ENCODE peak calls at places on chromosome 6, in seven cellular contexts. D, F, O, Z, I, H and U are unnamed samples.

GRCh38 chr6:21679761-21680265 is 86.3 kb downstream of the SOX4 start:
- DNase-seq in D (no peak), I (no peak), H (no peak), O (peak), Z (no peak), F (no peak), U (no peak)

GRCh38 chr6:35725721-35726438 is 11.0 kb upstream of the ARMC12 start:
- DNase-seq in D (no peak), F (no peak), O (peak), Z (peak), I (no peak), H (peak), U (no peak)

GRCh38 chr6:170087946-170088348 is 202.9 kb downstream of the DLL1 start:
- DNase-seq in H (no peak), O (no peak), F (peak), D (no peak), I (peak), Z (no peak), U (peak)

GRCh38 chr6:163971841-163972838 is 557.6 kb downstream of the QKI start:
- DNase-seq in D (peak), Z (no peak), I (no peak), H (no peak), F (no peak), O (no peak), U (no peak)

GRCh38 chr6:116268589-116269293 is 11.0 kb downstream of the TSPYL1 start:
- DNase-seq in I (no peak), H (no peak), Z (no peak), O (peak), F (peak), D (peak), U (no peak)

GRCh38 chr6:85945454-85946185 is 302.9 kb upstream of the SYNCRIP start:
- DNase-seq in F (no peak), D (no peak), O (no peak), H (no peak), I (no peak), Z (no peak), U (no peak)

GRCh38 chr6:6694825-6695710 is 106.5 kb downstream of the LY86 start:
- DNase-seq in O (peak), I (peak), F (no peak), Z (peak), D (peak), H (no peak), U (no peak)

GRCh38 chr6:163897030-163897429 is 482.5 kb downstream of the QKI start:
- DNase-seq in D (no peak), H (no peak), F (no peak), I (no peak), Z (no peak), O (peak), U (no peak)

GRCh38 chr6:45643136-45643535 is 265.4 kb upstream of the SUPT3H start:
- DNase-seq in Z (no peak), D (no peak), O (no peak), H (no peak), I (no peak), F (no peak), U (no peak)

GRCh38 chr6:168284187-168284586 is 35.4 kb downstream of the DACT2 start:
- DNase-seq in F (no peak), Z (no peak), D (no peak), I (no peak), O (no peak), H (no peak), U (no peak)

GRCh38 chr6:53734473-53735299 is 60.1 kb upstream of the LRRC1 start:
- DNase-seq in H (no peak), O (peak), D (peak), Z (peak), F (no peak), I (no peak), U (no peak)

GRCh38 chr6:5636210-5637030 is 370.3 kb downstream of the NRN1 start:
- DNase-seq in D (peak), O (no peak), I (no peak), F (no peak), Z (no peak), H (no peak), U (no peak)

GRCh38 chr6:30703011-30703410 is 12.2 kb upstream of the NRM start:
- DNase-seq in O (no peak), I (no peak), Z (no peak), D (no peak), H (no peak), F (no peak), U (no peak)

GRCh38 chr6:11033825-11034224 is 10.3 kb downstream of the ELOVL2 start:
- DNase-seq in H (no peak), Z (no peak), I (no peak), D (no peak), O (peak), F (no peak), U (no peak)

GRCh38 chr6:163867518-163868292 is 453.2 kb downstream of the QKI start:
- DNase-seq in F (no peak), H (no peak), D (peak), I (no peak), O (no peak), Z (no peak), U (no peak)

GRCh38 chr6:145829102-145829501 is 14.5 kb upstream of the FBXO30 start:
- DNase-seq in I (no peak), D (peak), F (no peak), O (no peak), Z (peak), H (no peak), U (no peak)

GRCh38 chr6:96777113-96777512 is 60.2 kb downstream of the GPR63 start:
- DNase-seq in I (no peak), F (no peak), O (no peak), H (no peak), Z (no peak), D (no peak), U (no peak)

GRCh38 chr6:39642300-39642699 is 82.9 kb downstream of the KIF6 start:
- DNase-seq in F (no peak), D (peak), O (no peak), H (no peak), Z (no peak), I (no peak), U (no peak)

GRCh38 chr6:39266375-39266774 is 37.1 kb upstream of the KCNK5 start:
- DNase-seq in I (no peak), D (no peak), F (no peak), Z (no peak), H (no peak), O (no peak), U (no peak)

GRCh38 chr6:14951704-14952103 is 294.2 kb upstream of the JARID2 start:
- DNase-seq in Z (no peak), O (no peak), H (no peak), F (no peak), D (no peak), I (no peak), U (no peak)

GRCh38 chr6:36840471-36841461 is 1.5 kb upstream of the CPNE5 start:
- DNase-seq in Z (no peak), H (peak), F (peak), O (no peak), I (no peak), D (peak), U (no peak)

GRCh38 chr6:166955865-166956443 is 396 bp downstream of the RNASET2 start:
- DNase-seq in D (peak), I (no peak), Z (no peak), H (no peak), O (no peak), F (no peak), U (no peak)

DNA sequence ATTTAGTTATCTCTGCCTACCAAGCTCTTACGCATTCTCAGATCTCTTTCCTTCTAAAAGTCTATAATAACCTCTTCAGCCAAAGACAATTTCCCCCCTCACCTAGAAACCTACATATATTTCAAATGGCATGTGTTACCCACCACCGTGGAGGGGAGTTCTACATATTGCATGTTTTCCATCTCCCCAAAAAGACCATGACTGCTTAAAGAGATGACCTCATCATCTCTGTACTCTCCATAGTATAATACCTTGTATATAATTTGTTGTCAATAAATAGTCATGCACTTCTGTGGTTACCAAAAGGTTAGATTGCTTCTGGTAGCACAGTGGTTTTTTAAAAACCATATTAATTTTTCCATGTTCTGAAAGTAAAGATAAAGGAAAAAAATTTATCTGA is 148.4 kb downstream of the TBX18 start:
- DNase-seq in Z (no peak), O (no peak), D (no peak), H (no peak), F (no peak), I (no peak), U (no peak)
- H3K27ac ChIP-seq in Z (no peak), O (no peak), D (no peak), H (no peak), F (no peak), I (no peak), U (no peak)

GRCh38 chr6:3229566-3230274 is 2.3 kb upstream of the TUBB2B start:
- DNase-seq in D (peak), O (no peak), F (no peak), Z (no peak), H (no peak), I (no peak), U (no peak)

GRCh38 chr6:3228046-3228671 is 706 bp upstream of the TUBB2B start:
- DNase-seq in Z (no peak), I (no peak), O (no peak), H (no peak), D (peak), F (no peak), U (no peak)

GRCh38 chr6:3227363-3228045 is at the start of gene TUBB2B:
- DNase-seq in O (no peak), D (peak), Z (no peak), I (no peak), H (peak), F (no peak), U (no peak)

GRCh38 chr6:3228791-3229565 is 1.5 kb upstream of the TUBB2B start:
- DNase-seq in O (no peak), Z (no peak), H (no peak), I (no peak), F (peak), D (peak), U (no peak)

GRCh38 chr6:3226422-3227362 is 761 bp downstream of the TUBB2B start:
- DNase-seq in Z (no peak), D (peak), F (no peak), H (peak), O (no peak), I (no peak), U (no peak)
- H3K4me3 ChIP-seq in Z (peak), D (peak), F (peak), H (peak), O (no peak), I (peak), U (peak)

GRCh38 chr6:125819927-125820326 is 29.2 kb downstream of the NCOA7 start:
- DNase-seq in O (no peak), F (no peak), I (no peak), D (no peak), Z (no peak), H (no peak), U (no peak)
- H3K27ac ChIP-seq in O (no peak), F (no peak), I (no peak), D (no peak), Z (no peak), H (peak), U (no peak)

DNA sequence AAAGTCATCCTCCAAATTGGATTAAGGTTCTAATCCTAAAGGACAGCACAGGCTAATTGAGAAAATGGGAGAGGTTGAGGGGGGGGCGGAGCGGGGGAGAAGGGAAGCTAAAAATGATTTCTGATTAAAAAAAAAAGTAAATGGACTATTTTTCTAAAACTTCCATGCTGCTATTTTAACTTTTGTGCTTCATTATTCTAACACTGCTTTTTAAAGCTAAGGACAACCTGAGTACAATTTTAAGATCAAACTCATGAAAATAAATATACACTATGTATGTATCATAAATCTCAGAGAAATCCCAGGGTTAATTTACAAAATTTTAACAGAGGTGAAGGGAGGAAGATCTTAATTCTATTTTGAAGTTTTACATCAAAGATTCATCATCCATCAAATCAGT is 4.4 kb downstream of the MAN1A1 start:
- DNase-seq in F (no peak), I (no peak), D (no peak), O (no peak), H (no peak), Z (no peak), U (no peak)
- H3K4me3 ChIP-seq in F (no peak), I (no peak), D (no peak), O (no peak), H (no peak), Z (peak), U (no peak)

DNA sequence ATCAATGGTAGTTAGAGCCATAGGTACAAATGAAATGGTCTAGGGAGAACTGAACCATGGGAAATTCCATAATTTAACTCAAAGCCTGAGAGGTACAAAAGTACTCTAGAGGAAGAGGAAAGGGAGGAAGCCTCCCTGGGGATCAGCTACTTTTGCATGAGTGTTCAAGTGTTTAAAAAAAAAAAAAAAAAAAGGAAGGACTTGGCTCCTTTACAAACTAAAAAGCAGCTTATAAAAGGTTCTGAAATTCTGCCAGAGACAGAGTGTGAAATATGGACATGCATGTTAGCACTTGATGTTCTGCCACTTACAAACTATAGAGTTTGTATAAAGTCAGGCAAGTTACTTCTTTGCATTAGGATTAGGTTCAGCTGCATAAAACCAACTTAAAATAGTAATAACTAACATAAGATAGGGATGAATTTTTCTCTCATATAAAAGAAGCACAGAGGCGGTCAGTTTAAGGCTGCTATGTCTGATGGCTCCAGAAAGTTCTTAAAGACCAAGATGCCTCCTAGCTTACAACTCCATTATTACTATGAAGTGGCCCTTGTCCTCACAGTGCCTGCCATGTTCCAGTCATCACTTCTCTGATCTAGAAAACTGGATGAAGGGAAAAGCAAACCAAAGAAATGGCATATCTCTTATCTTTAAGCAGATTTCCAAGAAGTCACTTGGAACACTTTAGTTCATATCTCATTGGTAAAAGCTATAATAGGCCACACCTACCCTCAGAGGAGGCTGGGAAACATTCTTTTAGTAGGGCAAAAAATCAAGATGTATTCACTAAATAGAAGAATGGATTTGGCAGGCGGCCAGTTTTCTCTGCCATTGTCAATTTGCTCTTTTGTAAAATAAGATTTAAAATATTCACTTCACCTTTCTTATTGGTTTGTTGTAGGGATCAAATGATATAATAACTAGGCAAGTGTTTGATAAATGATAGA is 289.7 kb downstream of the TBC1D7 start:
- DNase-seq in D (no peak), Z (peak), F (no peak), I (no peak), H (no peak), O (no peak), U (no peak)
- H3K27ac ChIP-seq in D (no peak), Z (peak), F (no peak), I (no peak), H (peak), O (no peak), U (no peak)

DNA sequence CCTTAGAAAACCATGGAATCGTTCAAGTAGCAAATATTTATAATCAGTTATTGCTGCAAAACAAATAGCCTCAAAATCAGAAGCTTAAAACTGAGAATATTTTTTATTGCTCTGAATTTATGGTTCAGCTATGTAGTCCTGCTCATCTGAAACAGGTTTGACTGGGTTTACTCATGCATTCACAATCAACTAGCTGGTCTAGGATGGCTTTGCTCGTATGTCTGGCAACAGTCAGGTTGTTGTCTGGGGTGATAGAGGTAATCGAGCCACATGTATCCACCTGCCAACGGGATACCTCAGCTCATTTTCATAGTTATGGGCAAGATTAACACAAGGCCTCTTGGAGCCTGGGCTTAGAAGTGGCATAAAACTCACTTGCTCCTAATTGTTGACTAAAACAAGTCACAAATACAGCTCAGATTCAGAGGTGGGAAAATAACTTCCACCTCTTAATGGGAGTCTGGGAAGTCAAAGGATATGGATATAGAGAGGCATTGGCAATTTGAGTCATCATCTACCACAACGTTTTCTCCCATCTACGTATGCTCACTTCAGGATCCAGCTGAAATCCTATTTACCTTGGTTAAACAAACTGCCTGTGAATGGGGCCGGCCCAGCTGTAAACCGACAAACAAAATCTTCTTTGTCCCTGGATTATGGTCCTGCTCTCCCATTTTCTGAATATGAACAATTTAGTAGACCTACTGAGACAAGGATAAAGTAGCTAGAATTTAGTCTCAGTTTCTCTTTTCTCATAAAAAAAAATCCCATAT is 54.5 kb upstream of the TENT5A start:
- DNase-seq in F (no peak), H (no peak), I (no peak), O (no peak), D (no peak), Z (no peak), U (no peak)
- H3K4me3 ChIP-seq in F (no peak), H (no peak), I (no peak), O (no peak), D (no peak), Z (no peak), U (no peak)

GRCh38 chr6:137519629-137520176 is 25.5 kb upstream of the OLIG3 start:
- DNase-seq in I (no peak), F (no peak), Z (no peak), D (peak), H (no peak), O (no peak), U (no peak)

GRCh38 chr6:137522399-137522798 is 28.2 kb upstream of the OLIG3 start:
- DNase-seq in H (no peak), O (no peak), D (no peak), Z (no peak), I (no peak), F (no peak), U (no peak)

GRCh38 chr6:137520520-137520919 is 26.3 kb upstream of the OLIG3 start:
- DNase-seq in I (no peak), D (no peak), Z (no peak), H (no peak), O (no peak), F (no peak), U (no peak)

GRCh38 chr6:137517404-137517803 is 23.2 kb upstream of the OLIG3 start:
- DNase-seq in D (no peak), F (no peak), O (no peak), H (no peak), Z (no peak), I (no peak), U (no peak)

GRCh38 chr6:137518584-137518983 is 24.4 kb upstream of the OLIG3 start:
- DNase-seq in H (no peak), O (no peak), Z (no peak), I (no peak), F (no peak), D (peak), U (no peak)
- H3K27ac ChIP-seq in H (no peak), O (no peak), Z (no peak), I (no peak), F (no peak), D (no peak), U (no peak)